ENCODE peak calls at places on chromosomes 1 and 21, in nine cellular contexts. One of them, this sample, is unnamed.

GRCh38 chr1:22711591-22712501 is 1.2 kb downstream of the EPHB2 start:
- DNase-seq in tibial nerve: no peak
- DNase-seq in GM10248: no peak
- DNase-seq in progenitor cell of endocrine pancreas: no peak
- DNase-seq in H9: no peak
- DNase-seq in brain microvascular endothelial cell: no peak
- DNase-seq in foreskin fibroblast: no peak
- DNase-seq in astrocyte: peak; percentile 25
- DNase-seq in endothelial cell: peak; percentile 24
- DNase-seq in this sample: no peak

GRCh38 chr1:226951286-226952120 is 11.4 kb downstream of the COQ8A start:
- DNase-seq in foreskin fibroblast: no peak
- DNase-seq in endothelial cell: no peak
- DNase-seq in brain microvascular endothelial cell: no peak
- DNase-seq in progenitor cell of endocrine pancreas: no peak
- DNase-seq in tibial nerve: no peak
- DNase-seq in GM10248: no peak
- DNase-seq in astrocyte: no peak
- DNase-seq in H9: no peak
- DNase-seq in this sample: no peak

GRCh38 chr1:16114527-16115467 is 41.1 kb downstream of the EPHA2 start:
- DNase-seq in endothelial cell: no peak
- DNase-seq in H9: peak; percentile 26
- DNase-seq in brain microvascular endothelial cell: no peak
- DNase-seq in tibial nerve: no peak
- DNase-seq in foreskin fibroblast: no peak
- DNase-seq in astrocyte: no peak
- DNase-seq in progenitor cell of endocrine pancreas: no peak
- DNase-seq in GM10248: no peak
- DNase-seq in this sample: no peak

GRCh38 chr21:14482165-14482564 is 64.0 kb downstream of the SAMSN1 start:
- DNase-seq in GM10248: no peak
- DNase-seq in brain microvascular endothelial cell: no peak
- DNase-seq in endothelial cell: no peak
- DNase-seq in progenitor cell of endocrine pancreas: no peak
- DNase-seq in foreskin fibroblast: no peak
- DNase-seq in tibial nerve: peak; percentile 11
- DNase-seq in H9: no peak
- DNase-seq in astrocyte: no peak
- DNase-seq in this sample: no peak

GRCh38 chr1:32878637-32879041 is 7.7 kb upstream of the HPCA start:
- DNase-seq in progenitor cell of endocrine pancreas: no peak
- DNase-seq in tibial nerve: no peak
- DNase-seq in brain microvascular endothelial cell: no peak
- DNase-seq in GM10248: no peak
- DNase-seq in astrocyte: no peak
- DNase-seq in endothelial cell: no peak
- DNase-seq in H9: no peak
- DNase-seq in foreskin fibroblast: no peak
- DNase-seq in this sample: no peak

GRCh38 chr21:25790122-25790951 is 55.6 kb downstream of the GABPA start:
- DNase-seq in astrocyte: peak; percentile 16
- DNase-seq in progenitor cell of endocrine pancreas: no peak
- DNase-seq in foreskin fibroblast: peak; percentile 16
- DNase-seq in endothelial cell: no peak
- DNase-seq in brain microvascular endothelial cell: peak; percentile 18
- DNase-seq in tibial nerve: peak; percentile 5
- DNase-seq in GM10248: peak; percentile 17
- DNase-seq in H9: no peak
- DNase-seq in this sample: peak; percentile 34

GRCh38 chr1:171863531-171863930 is 22.2 kb downstream of the DNM3 start:
- DNase-seq in H9: no peak
- DNase-seq in endothelial cell: no peak
- DNase-seq in brain microvascular endothelial cell: no peak
- DNase-seq in progenitor cell of endocrine pancreas: no peak
- DNase-seq in tibial nerve: no peak
- DNase-seq in foreskin fibroblast: no peak
- DNase-seq in GM10248: no peak
- DNase-seq in astrocyte: no peak
- DNase-seq in this sample: no peak

GRCh38 chr1:200802865-200803512 is 64.3 kb downstream of the CAMSAP2 start:
- DNase-seq in brain microvascular endothelial cell: peak; percentile 71
- DNase-seq in endothelial cell: peak; percentile 79
- DNase-seq in tibial nerve: peak; percentile 93
- DNase-seq in progenitor cell of endocrine pancreas: peak; percentile 58
- DNase-seq in GM10248: peak; percentile 58
- DNase-seq in astrocyte: peak; percentile 61
- DNase-seq in foreskin fibroblast: peak; percentile 62
- DNase-seq in H9: peak; percentile 94
- DNase-seq in this sample: peak; percentile 69

GRCh38 chr21:34073749-34074282 is 438 bp downstream of the MRPS6 start:
- DNase-seq in GM10248: peak; percentile 51
- DNase-seq in brain microvascular endothelial cell: no peak
- DNase-seq in endothelial cell: peak; percentile 30
- DNase-seq in foreskin fibroblast: peak; percentile 15
- DNase-seq in astrocyte: no peak
- DNase-seq in progenitor cell of endocrine pancreas: peak; percentile 25
- DNase-seq in tibial nerve: no peak
- DNase-seq in H9: no peak
- DNase-seq in this sample: no peak

GRCh38 chr21:34074283-34075098 is 1.1 kb downstream of the MRPS6 start:
- DNase-seq in endothelial cell: peak; percentile 21
- DNase-seq in foreskin fibroblast: no peak
- DNase-seq in H9: no peak
- DNase-seq in astrocyte: no peak
- DNase-seq in tibial nerve: no peak
- DNase-seq in GM10248: no peak
- DNase-seq in brain microvascular endothelial cell: no peak
- DNase-seq in progenitor cell of endocrine pancreas: no peak
- DNase-seq in this sample: no peak

GRCh38 chr21:34075760-34076159 is 2.4 kb downstream of the MRPS6 start:
- DNase-seq in tibial nerve: no peak
- DNase-seq in foreskin fibroblast: no peak
- DNase-seq in H9: no peak
- DNase-seq in astrocyte: no peak
- DNase-seq in endothelial cell: no peak
- DNase-seq in GM10248: no peak
- DNase-seq in brain microvascular endothelial cell: no peak
- DNase-seq in progenitor cell of endocrine pancreas: no peak
- DNase-seq in this sample: no peak

GRCh38 chr21:34076835-34077234 is 3.5 kb downstream of the MRPS6 start:
- DNase-seq in tibial nerve: no peak
- DNase-seq in GM10248: no peak
- DNase-seq in foreskin fibroblast: no peak
- DNase-seq in endothelial cell: no peak
- DNase-seq in progenitor cell of endocrine pancreas: no peak
- DNase-seq in brain microvascular endothelial cell: no peak
- DNase-seq in astrocyte: no peak
- DNase-seq in H9: no peak
- DNase-seq in this sample: no peak

DNA sequence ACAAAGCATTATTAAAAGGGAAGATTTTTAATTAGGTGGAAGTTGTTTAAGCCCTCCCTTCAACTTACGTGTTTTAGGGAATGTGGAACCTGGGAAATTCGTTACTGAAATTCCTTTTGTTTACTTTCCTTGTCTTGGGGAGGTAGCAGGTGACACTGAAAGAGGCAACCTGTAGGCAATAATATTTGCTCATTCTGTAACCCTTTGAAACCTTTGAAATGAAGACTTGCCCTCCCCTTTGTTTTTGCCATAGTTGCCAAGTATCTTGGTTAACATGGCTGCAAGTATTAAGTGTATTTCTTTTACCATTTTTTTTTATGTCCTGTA is 1.7 kb downstream of the MRPS6 start:
- DNase-seq in brain microvascular endothelial cell: no peak
- DNase-seq in progenitor cell of endocrine pancreas: no peak
- DNase-seq in tibial nerve: no peak
- DNase-seq in foreskin fibroblast: no peak
- DNase-seq in astrocyte: no peak
- DNase-seq in H9: no peak
- DNase-seq in endothelial cell: no peak
- DNase-seq in GM10248: no peak
- DNase-seq in this sample: no peak
- TF ChIP-seq CTCF in brain microvascular endothelial cell: no peak
- TF ChIP-seq CTCF in progenitor cell of endocrine pancreas: no peak
- TF ChIP-seq CTCF in tibial nerve: no peak
- TF ChIP-seq CTCF in foreskin fibroblast: no peak
- TF ChIP-seq CTCF in astrocyte: no peak
- TF ChIP-seq CTCF in H9: no peak
- TF ChIP-seq CTCF in endothelial cell: no peak
- TF ChIP-seq CTCF in GM10248: no peak
- TF ChIP-seq CTCF in this sample: no peak

GRCh38 chr1:219806642-219807041 is 121.7 kb downstream of the SLC30A10 start:
- DNase-seq in GM10248: no peak
- DNase-seq in tibial nerve: no peak
- DNase-seq in progenitor cell of endocrine pancreas: no peak
- DNase-seq in foreskin fibroblast: no peak
- DNase-seq in endothelial cell: no peak
- DNase-seq in H9: no peak
- DNase-seq in astrocyte: peak; percentile 77
- DNase-seq in brain microvascular endothelial cell: no peak
- DNase-seq in this sample: no peak

GRCh38 chr1:219806020-219806419 is 122.3 kb downstream of the SLC30A10 start:
- DNase-seq in brain microvascular endothelial cell: no peak
- DNase-seq in endothelial cell: no peak
- DNase-seq in tibial nerve: no peak
- DNase-seq in foreskin fibroblast: no peak
- DNase-seq in H9: no peak
- DNase-seq in GM10248: no peak
- DNase-seq in progenitor cell of endocrine pancreas: no peak
- DNase-seq in astrocyte: no peak
- DNase-seq in this sample: no peak

GRCh38 chr1:219801433-219801832 is 126.9 kb downstream of the SLC30A10 start:
- DNase-seq in H9: no peak
- DNase-seq in brain microvascular endothelial cell: no peak
- DNase-seq in tibial nerve: no peak
- DNase-seq in endothelial cell: no peak
- DNase-seq in foreskin fibroblast: no peak
- DNase-seq in astrocyte: no peak
- DNase-seq in progenitor cell of endocrine pancreas: no peak
- DNase-seq in GM10248: no peak
- DNase-seq in this sample: no peak

GRCh38 chr1:219808790-219809189 is 119.6 kb downstream of the SLC30A10 start:
- DNase-seq in astrocyte: no peak
- DNase-seq in brain microvascular endothelial cell: no peak
- DNase-seq in GM10248: no peak
- DNase-seq in endothelial cell: no peak
- DNase-seq in tibial nerve: no peak
- DNase-seq in progenitor cell of endocrine pancreas: no peak
- DNase-seq in H9: no peak
- DNase-seq in foreskin fibroblast: no peak
- DNase-seq in this sample: no peak

DNA sequence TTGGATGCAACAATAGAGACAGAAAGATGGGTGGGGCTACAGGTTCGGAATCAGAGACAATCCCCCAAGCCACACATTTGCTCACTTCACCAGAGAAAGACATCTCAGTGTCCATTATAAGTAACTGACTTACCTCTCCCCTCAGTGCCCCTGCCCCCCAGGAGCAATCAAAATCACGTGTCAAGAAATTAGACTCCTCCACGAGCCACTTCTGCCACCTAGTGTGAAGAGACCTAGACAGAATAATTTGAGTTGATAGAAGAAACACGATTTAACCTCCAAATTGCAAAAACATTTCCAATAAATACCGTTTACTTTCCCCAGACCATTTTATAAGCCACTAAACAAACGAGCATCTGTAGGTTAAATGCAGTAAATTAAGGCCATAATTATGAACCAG is 123.2 kb downstream of the SLC30A10 start:
- DNase-seq in progenitor cell of endocrine pancreas: no peak
- DNase-seq in foreskin fibroblast: no peak
- DNase-seq in endothelial cell: no peak
- DNase-seq in astrocyte: no peak
- DNase-seq in tibial nerve: no peak
- DNase-seq in H9: no peak
- DNase-seq in GM10248: no peak
- DNase-seq in brain microvascular endothelial cell: peak; percentile 15
- DNase-seq in this sample: no peak
- TF ChIP-seq CTCF in progenitor cell of endocrine pancreas: no peak
- TF ChIP-seq CTCF in foreskin fibroblast: peak; percentile 2
- TF ChIP-seq CTCF in endothelial cell: no peak
- TF ChIP-seq CTCF in astrocyte: peak; percentile 6
- TF ChIP-seq CTCF in tibial nerve: no peak
- TF ChIP-seq CTCF in H9: no peak
- TF ChIP-seq CTCF in GM10248: no peak
- TF ChIP-seq CTCF in brain microvascular endothelial cell: peak; percentile 45
- TF ChIP-seq CTCF in this sample: no peak

DNA sequence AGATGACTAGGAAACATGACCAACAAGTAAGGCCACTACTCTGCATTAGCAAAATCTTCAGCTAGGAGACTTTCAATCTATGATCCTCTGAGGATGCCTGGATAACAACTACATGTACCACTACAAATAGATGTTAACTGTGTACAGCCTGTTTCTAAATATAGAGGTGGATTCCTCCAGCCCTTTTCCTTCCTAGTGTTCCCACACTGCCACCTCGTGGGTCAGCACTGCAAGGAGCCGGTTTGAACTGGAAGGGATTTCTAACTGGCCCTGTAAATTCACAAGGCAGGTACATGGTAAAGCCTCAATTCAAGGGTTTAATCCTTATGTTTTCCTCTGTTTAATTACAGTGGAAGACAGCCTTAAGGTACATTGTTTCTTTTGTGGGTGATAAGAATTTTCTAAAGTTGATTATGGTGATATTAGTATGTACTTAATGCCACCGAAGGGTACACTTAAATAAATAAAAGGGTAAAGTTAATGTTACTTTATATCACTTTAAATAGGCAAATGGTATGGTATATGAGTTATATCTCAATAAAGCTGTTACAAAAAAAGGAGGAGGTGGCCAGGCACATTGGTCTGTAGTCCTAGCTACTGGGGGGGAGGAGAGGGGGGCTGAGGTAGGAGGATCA is 14.4 kb downstream of the SMYD3 start:
- DNase-seq in progenitor cell of endocrine pancreas: peak; percentile 37
- DNase-seq in brain microvascular endothelial cell: peak; percentile 65
- DNase-seq in endothelial cell: peak; percentile 71
- DNase-seq in astrocyte: peak; percentile 50
- DNase-seq in tibial nerve: peak; percentile 54
- DNase-seq in H9: peak; percentile 60
- DNase-seq in foreskin fibroblast: peak; percentile 66
- DNase-seq in GM10248: peak; percentile 50
- DNase-seq in this sample: peak; percentile 79
- TF ChIP-seq CTCF in progenitor cell of endocrine pancreas: peak; percentile 80
- TF ChIP-seq CTCF in brain microvascular endothelial cell: peak; percentile 91
- TF ChIP-seq CTCF in endothelial cell: peak; percentile 38
- TF ChIP-seq CTCF in astrocyte: peak; percentile 97
- TF ChIP-seq CTCF in tibial nerve: peak; percentile 81
- TF ChIP-seq CTCF in H9: peak; percentile 83
- TF ChIP-seq CTCF in foreskin fibroblast: peak; percentile 88
- TF ChIP-seq CTCF in GM10248: peak; percentile 73
- TF ChIP-seq CTCF in this sample: peak; percentile 86

GRCh38 chr1:153550398-153550758 is 1.3 kb upstream of the S100A3 start:
- DNase-seq in tibial nerve: no peak
- DNase-seq in endothelial cell: no peak
- DNase-seq in astrocyte: no peak
- DNase-seq in foreskin fibroblast: no peak
- DNase-seq in GM10248: no peak
- DNase-seq in progenitor cell of endocrine pancreas: no peak
- DNase-seq in brain microvascular endothelial cell: no peak
- DNase-seq in H9: no peak
- DNase-seq in this sample: no peak

GRCh38 chr1:153553096-153553495 is 4.0 kb upstream of the S100A3 start:
- DNase-seq in foreskin fibroblast: no peak
- DNase-seq in endothelial cell: no peak
- DNase-seq in H9: peak; percentile 20
- DNase-seq in tibial nerve: no peak
- DNase-seq in progenitor cell of endocrine pancreas: no peak
- DNase-seq in brain microvascular endothelial cell: no peak
- DNase-seq in astrocyte: no peak
- DNase-seq in GM10248: no peak
- DNase-seq in this sample: no peak

GRCh38 chr1:153553691-153554608 is 4.9 kb upstream of the S100A3 start:
- DNase-seq in foreskin fibroblast: no peak
- DNase-seq in brain microvascular endothelial cell: no peak
- DNase-seq in astrocyte: no peak
- DNase-seq in GM10248: no peak
- DNase-seq in endothelial cell: no peak
- DNase-seq in progenitor cell of endocrine pancreas: no peak
- DNase-seq in tibial nerve: no peak
- DNase-seq in H9: peak; percentile 16
- DNase-seq in this sample: peak; percentile 42

GRCh38 chr1:153550827-153551512 is 1.9 kb upstream of the S100A3 start:
- DNase-seq in progenitor cell of endocrine pancreas: no peak
- DNase-seq in H9: peak; percentile 17
- DNase-seq in GM10248: no peak
- DNase-seq in foreskin fibroblast: no peak
- DNase-seq in astrocyte: no peak
- DNase-seq in tibial nerve: no peak
- DNase-seq in brain microvascular endothelial cell: no peak
- DNase-seq in endothelial cell: no peak
- DNase-seq in this sample: no peak

GRCh38 chr1:153552335-153552734 is 3.3 kb upstream of the S100A3 start:
- DNase-seq in astrocyte: no peak
- DNase-seq in H9: peak; percentile 59
- DNase-seq in GM10248: no peak
- DNase-seq in foreskin fibroblast: no peak
- DNase-seq in brain microvascular endothelial cell: no peak
- DNase-seq in tibial nerve: no peak
- DNase-seq in progenitor cell of endocrine pancreas: no peak
- DNase-seq in endothelial cell: no peak
- DNase-seq in this sample: no peak
- TF ChIP-seq CTCF in astrocyte: no peak
- TF ChIP-seq CTCF in H9: peak; percentile 29
- TF ChIP-seq CTCF in GM10248: no peak
- TF ChIP-seq CTCF in foreskin fibroblast: no peak
- TF ChIP-seq CTCF in brain microvascular endothelial cell: peak; percentile 25
- TF ChIP-seq CTCF in tibial nerve: no peak
- TF ChIP-seq CTCF in progenitor cell of endocrine pancreas: no peak
- TF ChIP-seq CTCF in endothelial cell: no peak
- TF ChIP-seq CTCF in this sample: peak; percentile 14